ENCODE peak calls at places on chromosomes 7 and 10, in six cellular contexts. One of them, this sample, is unnamed.
A peak's percentile ranks its signal among the peaks of the same experiment; 100 is the strongest.

GRCh38 chr10:35340975-35341374 is 4.7 kb downstream of the CCNY start:
- DNase-seq in activated CD8-positive, alpha-beta memory T cell treated with anti-CD3 and anti-CD28 coated beads, Interleukin-2, amount 50 U/mL, for 4 hours: no peak
- DNase-seq in upper lobe of left lung: no peak
- DNase-seq in smooth muscle cell of the brain vasculature: no peak
- DNase-seq in stimulated activated CD8-positive, alpha-beta memory T cell treated with anti-CD3 and anti-CD28 coated beads, Interleukin-12 subunit alpha, Interleukin-12 subunit beta, amount 100 ng/mL, for 4 hours: no peak
- DNase-seq in HEK293T: no peak
- DNase-seq in this sample: no peak

GRCh38 chr7:11625669-11626068 is 206.3 kb downstream of the THSD7A start:
- DNase-seq in activated CD8-positive, alpha-beta memory T cell treated with anti-CD3 and anti-CD28 coated beads, Interleukin-2, amount 50 U/mL, for 4 hours: no peak
- DNase-seq in upper lobe of left lung: no peak
- DNase-seq in smooth muscle cell of the brain vasculature: peak; percentile 62
- DNase-seq in stimulated activated CD8-positive, alpha-beta memory T cell treated with anti-CD3 and anti-CD28 coated beads, Interleukin-12 subunit alpha, Interleukin-12 subunit beta, amount 100 ng/mL, for 4 hours: no peak
- DNase-seq in HEK293T: no peak
- DNase-seq in this sample: no peak

GRCh38 chr7:5077740-5078139 is 32.1 kb downstream of the RBAK start:
- DNase-seq in activated CD8-positive, alpha-beta memory T cell treated with anti-CD3 and anti-CD28 coated beads, Interleukin-2, amount 50 U/mL, for 4 hours: no peak
- DNase-seq in upper lobe of left lung: no peak
- DNase-seq in smooth muscle cell of the brain vasculature: no peak
- DNase-seq in stimulated activated CD8-positive, alpha-beta memory T cell treated with anti-CD3 and anti-CD28 coated beads, Interleukin-12 subunit alpha, Interleukin-12 subunit beta, amount 100 ng/mL, for 4 hours: no peak
- DNase-seq in HEK293T: no peak
- DNase-seq in this sample: no peak

GRCh38 chr7:35513828-35514227 is 181.1 kb downstream of the HERPUD2 start:
- DNase-seq in activated CD8-positive, alpha-beta memory T cell treated with anti-CD3 and anti-CD28 coated beads, Interleukin-2, amount 50 U/mL, for 4 hours: no peak
- DNase-seq in upper lobe of left lung: no peak
- DNase-seq in smooth muscle cell of the brain vasculature: no peak
- DNase-seq in stimulated activated CD8-positive, alpha-beta memory T cell treated with anti-CD3 and anti-CD28 coated beads, Interleukin-12 subunit alpha, Interleukin-12 subunit beta, amount 100 ng/mL, for 4 hours: no peak
- DNase-seq in HEK293T: no peak
- DNase-seq in this sample: peak; percentile 10

GRCh38 chr7:50706469-50706937 is 76.2 kb downstream of the GRB10 start:
- DNase-seq in activated CD8-positive, alpha-beta memory T cell treated with anti-CD3 and anti-CD28 coated beads, Interleukin-2, amount 50 U/mL, for 4 hours: no peak
- DNase-seq in upper lobe of left lung: no peak
- DNase-seq in smooth muscle cell of the brain vasculature: no peak
- DNase-seq in stimulated activated CD8-positive, alpha-beta memory T cell treated with anti-CD3 and anti-CD28 coated beads, Interleukin-12 subunit alpha, Interleukin-12 subunit beta, amount 100 ng/mL, for 4 hours: no peak
- DNase-seq in HEK293T: no peak
- DNase-seq in this sample: peak; percentile 9

GRCh38 chr10:4708123-4708759 is 117.8 kb upstream of the AKR1E2 start:
- DNase-seq in activated CD8-positive, alpha-beta memory T cell treated with anti-CD3 and anti-CD28 coated beads, Interleukin-2, amount 50 U/mL, for 4 hours: no peak
- DNase-seq in upper lobe of left lung: no peak
- DNase-seq in smooth muscle cell of the brain vasculature: no peak
- DNase-seq in stimulated activated CD8-positive, alpha-beta memory T cell treated with anti-CD3 and anti-CD28 coated beads, Interleukin-12 subunit alpha, Interleukin-12 subunit beta, amount 100 ng/mL, for 4 hours: no peak
- DNase-seq in HEK293T: peak; percentile 49
- DNase-seq in this sample: no peak

GRCh38 chr7:22663319-22663718 is 63.7 kb upstream of the IL6 start:
- DNase-seq in activated CD8-positive, alpha-beta memory T cell treated with anti-CD3 and anti-CD28 coated beads, Interleukin-2, amount 50 U/mL, for 4 hours: no peak
- DNase-seq in upper lobe of left lung: no peak
- DNase-seq in smooth muscle cell of the brain vasculature: no peak
- DNase-seq in stimulated activated CD8-positive, alpha-beta memory T cell treated with anti-CD3 and anti-CD28 coated beads, Interleukin-12 subunit alpha, Interleukin-12 subunit beta, amount 100 ng/mL, for 4 hours: no peak
- DNase-seq in HEK293T: no peak
- DNase-seq in this sample: peak; percentile 69

GRCh38 chr7:112437038-112437437 is 13.2 kb upstream of the IFRD1 start:
- DNase-seq in activated CD8-positive, alpha-beta memory T cell treated with anti-CD3 and anti-CD28 coated beads, Interleukin-2, amount 50 U/mL, for 4 hours: no peak
- DNase-seq in upper lobe of left lung: no peak
- DNase-seq in smooth muscle cell of the brain vasculature: no peak
- DNase-seq in stimulated activated CD8-positive, alpha-beta memory T cell treated with anti-CD3 and anti-CD28 coated beads, Interleukin-12 subunit alpha, Interleukin-12 subunit beta, amount 100 ng/mL, for 4 hours: no peak
- DNase-seq in HEK293T: no peak
- DNase-seq in this sample: peak; percentile 44

GRCh38 chr7:114086491-114086905 is 167.7 kb upstream of the PPP1R3A start:
- DNase-seq in activated CD8-positive, alpha-beta memory T cell treated with anti-CD3 and anti-CD28 coated beads, Interleukin-2, amount 50 U/mL, for 4 hours: no peak
- DNase-seq in upper lobe of left lung: no peak
- DNase-seq in smooth muscle cell of the brain vasculature: no peak
- DNase-seq in stimulated activated CD8-positive, alpha-beta memory T cell treated with anti-CD3 and anti-CD28 coated beads, Interleukin-12 subunit alpha, Interleukin-12 subunit beta, amount 100 ng/mL, for 4 hours: no peak
- DNase-seq in HEK293T: peak; percentile 26
- DNase-seq in this sample: no peak

GRCh38 chr10:70146489-70147488 is at the start of gene TYSND1:
- DNase-seq in activated CD8-positive, alpha-beta memory T cell treated with anti-CD3 and anti-CD28 coated beads, Interleukin-2, amount 50 U/mL, for 4 hours: peak; percentile 91
- DNase-seq in upper lobe of left lung: no peak
- DNase-seq in smooth muscle cell of the brain vasculature: peak; percentile 96
- DNase-seq in stimulated activated CD8-positive, alpha-beta memory T cell treated with anti-CD3 and anti-CD28 coated beads, Interleukin-12 subunit alpha, Interleukin-12 subunit beta, amount 100 ng/mL, for 4 hours: peak; percentile 84
- DNase-seq in HEK293T: peak; percentile 94
- DNase-seq in this sample: peak; percentile 98

GRCh38 chr7:48251766-48252165 is 80.5 kb downstream of the ABCA13 start:
- DNase-seq in activated CD8-positive, alpha-beta memory T cell treated with anti-CD3 and anti-CD28 coated beads, Interleukin-2, amount 50 U/mL, for 4 hours: no peak
- DNase-seq in upper lobe of left lung: no peak
- DNase-seq in smooth muscle cell of the brain vasculature: no peak
- DNase-seq in stimulated activated CD8-positive, alpha-beta memory T cell treated with anti-CD3 and anti-CD28 coated beads, Interleukin-12 subunit alpha, Interleukin-12 subunit beta, amount 100 ng/mL, for 4 hours: no peak
- DNase-seq in HEK293T: no peak
- DNase-seq in this sample: no peak

GRCh38 chr10:128092454-128092853 is 33.8 kb downstream of the MKI67 start:
- DNase-seq in activated CD8-positive, alpha-beta memory T cell treated with anti-CD3 and anti-CD28 coated beads, Interleukin-2, amount 50 U/mL, for 4 hours: no peak
- DNase-seq in upper lobe of left lung: no peak
- DNase-seq in smooth muscle cell of the brain vasculature: no peak
- DNase-seq in stimulated activated CD8-positive, alpha-beta memory T cell treated with anti-CD3 and anti-CD28 coated beads, Interleukin-12 subunit alpha, Interleukin-12 subunit beta, amount 100 ng/mL, for 4 hours: no peak
- DNase-seq in HEK293T: no peak
- DNase-seq in this sample: no peak

GRCh38 chr7:154789404-154789803 is 213.5 kb downstream of the PAXIP1 start:
- DNase-seq in activated CD8-positive, alpha-beta memory T cell treated with anti-CD3 and anti-CD28 coated beads, Interleukin-2, amount 50 U/mL, for 4 hours: no peak
- DNase-seq in upper lobe of left lung: no peak
- DNase-seq in smooth muscle cell of the brain vasculature: no peak
- DNase-seq in stimulated activated CD8-positive, alpha-beta memory T cell treated with anti-CD3 and anti-CD28 coated beads, Interleukin-12 subunit alpha, Interleukin-12 subunit beta, amount 100 ng/mL, for 4 hours: no peak
- DNase-seq in HEK293T: no peak
- DNase-seq in this sample: no peak

GRCh38 chr10:5843814-5844705 is 30.8 kb upstream of the GDI2 start:
- DNase-seq in activated CD8-positive, alpha-beta memory T cell treated with anti-CD3 and anti-CD28 coated beads, Interleukin-2, amount 50 U/mL, for 4 hours: no peak
- DNase-seq in upper lobe of left lung: no peak
- DNase-seq in smooth muscle cell of the brain vasculature: no peak
- DNase-seq in stimulated activated CD8-positive, alpha-beta memory T cell treated with anti-CD3 and anti-CD28 coated beads, Interleukin-12 subunit alpha, Interleukin-12 subunit beta, amount 100 ng/mL, for 4 hours: no peak
- DNase-seq in HEK293T: no peak
- DNase-seq in this sample: no peak

GRCh38 chr10:116947838-116948529 is 57.0 kb downstream of the SHTN1 start:
- DNase-seq in activated CD8-positive, alpha-beta memory T cell treated with anti-CD3 and anti-CD28 coated beads, Interleukin-2, amount 50 U/mL, for 4 hours: no peak
- DNase-seq in upper lobe of left lung: no peak
- DNase-seq in smooth muscle cell of the brain vasculature: peak; percentile 13
- DNase-seq in stimulated activated CD8-positive, alpha-beta memory T cell treated with anti-CD3 and anti-CD28 coated beads, Interleukin-12 subunit alpha, Interleukin-12 subunit beta, amount 100 ng/mL, for 4 hours: no peak
- DNase-seq in HEK293T: no peak
- DNase-seq in this sample: peak; percentile 48

GRCh38 chr10:130959752-130960195 is 351.7 kb downstream of the TCERG1L start:
- DNase-seq in activated CD8-positive, alpha-beta memory T cell treated with anti-CD3 and anti-CD28 coated beads, Interleukin-2, amount 50 U/mL, for 4 hours: no peak
- DNase-seq in upper lobe of left lung: no peak
- DNase-seq in smooth muscle cell of the brain vasculature: no peak
- DNase-seq in stimulated activated CD8-positive, alpha-beta memory T cell treated with anti-CD3 and anti-CD28 coated beads, Interleukin-12 subunit alpha, Interleukin-12 subunit beta, amount 100 ng/mL, for 4 hours: no peak
- DNase-seq in HEK293T: no peak
- DNase-seq in this sample: no peak

GRCh38 chr10:119575506-119575905 is 21.3 kb downstream of the TIAL1 start:
- DNase-seq in activated CD8-positive, alpha-beta memory T cell treated with anti-CD3 and anti-CD28 coated beads, Interleukin-2, amount 50 U/mL, for 4 hours: no peak
- DNase-seq in upper lobe of left lung: no peak
- DNase-seq in smooth muscle cell of the brain vasculature: no peak
- DNase-seq in stimulated activated CD8-positive, alpha-beta memory T cell treated with anti-CD3 and anti-CD28 coated beads, Interleukin-12 subunit alpha, Interleukin-12 subunit beta, amount 100 ng/mL, for 4 hours: no peak
- DNase-seq in HEK293T: no peak
- DNase-seq in this sample: no peak

GRCh38 chr10:100653957-100654834 is 91.2 kb upstream of the PAX2 start:
- DNase-seq in activated CD8-positive, alpha-beta memory T cell treated with anti-CD3 and anti-CD28 coated beads, Interleukin-2, amount 50 U/mL, for 4 hours: peak; percentile 47
- DNase-seq in upper lobe of left lung: peak; percentile 82
- DNase-seq in smooth muscle cell of the brain vasculature: no peak
- DNase-seq in stimulated activated CD8-positive, alpha-beta memory T cell treated with anti-CD3 and anti-CD28 coated beads, Interleukin-12 subunit alpha, Interleukin-12 subunit beta, amount 100 ng/mL, for 4 hours: peak; percentile 22
- DNase-seq in HEK293T: peak; percentile 67
- DNase-seq in this sample: no peak

GRCh38 chr10:78203915-78204818 is 170.5 kb downstream of the RPS24 start:
- DNase-seq in activated CD8-positive, alpha-beta memory T cell treated with anti-CD3 and anti-CD28 coated beads, Interleukin-2, amount 50 U/mL, for 4 hours: no peak
- DNase-seq in upper lobe of left lung: no peak
- DNase-seq in smooth muscle cell of the brain vasculature: no peak
- DNase-seq in stimulated activated CD8-positive, alpha-beta memory T cell treated with anti-CD3 and anti-CD28 coated beads, Interleukin-12 subunit alpha, Interleukin-12 subunit beta, amount 100 ng/mL, for 4 hours: no peak
- DNase-seq in HEK293T: no peak
- DNase-seq in this sample: no peak

GRCh38 chr10:15817407-15818046 is 42.8 kb downstream of the MINDY3 start:
- DNase-seq in activated CD8-positive, alpha-beta memory T cell treated with anti-CD3 and anti-CD28 coated beads, Interleukin-2, amount 50 U/mL, for 4 hours: no peak
- DNase-seq in upper lobe of left lung: no peak
- DNase-seq in smooth muscle cell of the brain vasculature: no peak
- DNase-seq in stimulated activated CD8-positive, alpha-beta memory T cell treated with anti-CD3 and anti-CD28 coated beads, Interleukin-12 subunit alpha, Interleukin-12 subunit beta, amount 100 ng/mL, for 4 hours: no peak
- DNase-seq in HEK293T: no peak
- DNase-seq in this sample: no peak

GRCh38 chr7:48085942-48086341 is 3.1 kb upstream of the UPP1 start:
- DNase-seq in activated CD8-positive, alpha-beta memory T cell treated with anti-CD3 and anti-CD28 coated beads, Interleukin-2, amount 50 U/mL, for 4 hours: no peak
- DNase-seq in upper lobe of left lung: no peak
- DNase-seq in smooth muscle cell of the brain vasculature: no peak
- DNase-seq in stimulated activated CD8-positive, alpha-beta memory T cell treated with anti-CD3 and anti-CD28 coated beads, Interleukin-12 subunit alpha, Interleukin-12 subunit beta, amount 100 ng/mL, for 4 hours: no peak
- DNase-seq in HEK293T: no peak
- DNase-seq in this sample: no peak

GRCh38 chr10:70843776-70844489 is 28.2 kb downstream of the SGPL1 start:
- DNase-seq in activated CD8-positive, alpha-beta memory T cell treated with anti-CD3 and anti-CD28 coated beads, Interleukin-2, amount 50 U/mL, for 4 hours: no peak
- DNase-seq in upper lobe of left lung: no peak
- DNase-seq in smooth muscle cell of the brain vasculature: no peak
- DNase-seq in stimulated activated CD8-positive, alpha-beta memory T cell treated with anti-CD3 and anti-CD28 coated beads, Interleukin-12 subunit alpha, Interleukin-12 subunit beta, amount 100 ng/mL, for 4 hours: no peak
- DNase-seq in HEK293T: no peak
- DNase-seq in this sample: no peak

GRCh38 chr7:44080686-44081265 is 1.6 kb downstream of the POLM start:
- DNase-seq in activated CD8-positive, alpha-beta memory T cell treated with anti-CD3 and anti-CD28 coated beads, Interleukin-2, amount 50 U/mL, for 4 hours: no peak
- DNase-seq in upper lobe of left lung: no peak
- DNase-seq in smooth muscle cell of the brain vasculature: no peak
- DNase-seq in stimulated activated CD8-positive, alpha-beta memory T cell treated with anti-CD3 and anti-CD28 coated beads, Interleukin-12 subunit alpha, Interleukin-12 subunit beta, amount 100 ng/mL, for 4 hours: no peak
- DNase-seq in HEK293T: no peak
- DNase-seq in this sample: no peak

GRCh38 chr7:66050990-66051424 is 24.6 kb upstream of the ASL start:
- DNase-seq in activated CD8-positive, alpha-beta memory T cell treated with anti-CD3 and anti-CD28 coated beads, Interleukin-2, amount 50 U/mL, for 4 hours: no peak
- DNase-seq in upper lobe of left lung: no peak
- DNase-seq in smooth muscle cell of the brain vasculature: no peak
- DNase-seq in stimulated activated CD8-positive, alpha-beta memory T cell treated with anti-CD3 and anti-CD28 coated beads, Interleukin-12 subunit alpha, Interleukin-12 subunit beta, amount 100 ng/mL, for 4 hours: no peak
- DNase-seq in HEK293T: no peak
- DNase-seq in this sample: peak; percentile 97

GRCh38 chr7:44581426-44581906 is 565 bp downstream of the TMED4 start:
- DNase-seq in activated CD8-positive, alpha-beta memory T cell treated with anti-CD3 and anti-CD28 coated beads, Interleukin-2, amount 50 U/mL, for 4 hours: peak; percentile 36
- DNase-seq in upper lobe of left lung: no peak
- DNase-seq in smooth muscle cell of the brain vasculature: no peak
- DNase-seq in stimulated activated CD8-positive, alpha-beta memory T cell treated with anti-CD3 and anti-CD28 coated beads, Interleukin-12 subunit alpha, Interleukin-12 subunit beta, amount 100 ng/mL, for 4 hours: no peak
- DNase-seq in HEK293T: no peak
- DNase-seq in this sample: no peak

GRCh38 chr10:74244097-74244685 is 93.2 kb downstream of the ADK start:
- DNase-seq in activated CD8-positive, alpha-beta memory T cell treated with anti-CD3 and anti-CD28 coated beads, Interleukin-2, amount 50 U/mL, for 4 hours: no peak
- DNase-seq in upper lobe of left lung: no peak
- DNase-seq in smooth muscle cell of the brain vasculature: peak; percentile 56
- DNase-seq in stimulated activated CD8-positive, alpha-beta memory T cell treated with anti-CD3 and anti-CD28 coated beads, Interleukin-12 subunit alpha, Interleukin-12 subunit beta, amount 100 ng/mL, for 4 hours: no peak
- DNase-seq in HEK293T: no peak
- DNase-seq in this sample: peak; percentile 35

GRCh38 chr10:124086097-124086710 is 7.2 kb downstream of the CHST15 start:
- DNase-seq in activated CD8-positive, alpha-beta memory T cell treated with anti-CD3 and anti-CD28 coated beads, Interleukin-2, amount 50 U/mL, for 4 hours: no peak
- DNase-seq in upper lobe of left lung: no peak
- DNase-seq in smooth muscle cell of the brain vasculature: no peak
- DNase-seq in stimulated activated CD8-positive, alpha-beta memory T cell treated with anti-CD3 and anti-CD28 coated beads, Interleukin-12 subunit alpha, Interleukin-12 subunit beta, amount 100 ng/mL, for 4 hours: no peak
- DNase-seq in HEK293T: no peak
- DNase-seq in this sample: no peak

GRCh38 chr10:100025528-100026070 is 15.9 kb upstream of the DNMBP start:
- DNase-seq in activated CD8-positive, alpha-beta memory T cell treated with anti-CD3 and anti-CD28 coated beads, Interleukin-2, amount 50 U/mL, for 4 hours: no peak
- DNase-seq in upper lobe of left lung: no peak
- DNase-seq in smooth muscle cell of the brain vasculature: no peak
- DNase-seq in stimulated activated CD8-positive, alpha-beta memory T cell treated with anti-CD3 and anti-CD28 coated beads, Interleukin-12 subunit alpha, Interleukin-12 subunit beta, amount 100 ng/mL, for 4 hours: no peak
- DNase-seq in HEK293T: no peak
- DNase-seq in this sample: no peak

GRCh38 chr7:73577627-73578341 is 595 bp downstream of the TBL2 start:
- DNase-seq in activated CD8-positive, alpha-beta memory T cell treated with anti-CD3 and anti-CD28 coated beads, Interleukin-2, amount 50 U/mL, for 4 hours: no peak
- DNase-seq in upper lobe of left lung: no peak
- DNase-seq in smooth muscle cell of the brain vasculature: no peak
- DNase-seq in stimulated activated CD8-positive, alpha-beta memory T cell treated with anti-CD3 and anti-CD28 coated beads, Interleukin-12 subunit alpha, Interleukin-12 subunit beta, amount 100 ng/mL, for 4 hours: no peak
- DNase-seq in HEK293T: no peak
- DNase-seq in this sample: no peak

GRCh38 chr7:36389371-36390198 is at the start of gene ANLN:
- DNase-seq in activated CD8-positive, alpha-beta memory T cell treated with anti-CD3 and anti-CD28 coated beads, Interleukin-2, amount 50 U/mL, for 4 hours: peak; percentile 82
- DNase-seq in upper lobe of left lung: peak; percentile 98
- DNase-seq in smooth muscle cell of the brain vasculature: peak; percentile 86
- DNase-seq in stimulated activated CD8-positive, alpha-beta memory T cell treated with anti-CD3 and anti-CD28 coated beads, Interleukin-12 subunit alpha, Interleukin-12 subunit beta, amount 100 ng/mL, for 4 hours: peak; percentile 76
- DNase-seq in HEK293T: peak; percentile 97
- DNase-seq in this sample: peak; percentile 98

GRCh38 chr10:13439771-13440708 is 88.8 kb downstream of the BEND7 start:
- DNase-seq in activated CD8-positive, alpha-beta memory T cell treated with anti-CD3 and anti-CD28 coated beads, Interleukin-2, amount 50 U/mL, for 4 hours: peak; percentile 62
- DNase-seq in upper lobe of left lung: peak; percentile 89
- DNase-seq in smooth muscle cell of the brain vasculature: no peak
- DNase-seq in stimulated activated CD8-positive, alpha-beta memory T cell treated with anti-CD3 and anti-CD28 coated beads, Interleukin-12 subunit alpha, Interleukin-12 subunit beta, amount 100 ng/mL, for 4 hours: peak; percentile 31
- DNase-seq in HEK293T: peak; percentile 88
- DNase-seq in this sample: peak; percentile 17

This sample was measured in HCEC 1CT.